ENCODE peak calls at places on chromosomes 7 and 10, in seven cellular contexts. One of them, this sample, is unnamed.

GRCh38 chr7:112147752-112148435 is 58.3 kb downstream of the DOCK4 start:
- DNase-seq in GM23248: no peak
- DNase-seq in suprapubic skin: no peak
- DNase-seq in colonic mucosa: no peak
- DNase-seq in heart left ventricle: no peak
- DNase-seq in right cardiac atrium: no peak
- DNase-seq in K562: no peak
- DNase-seq in this sample: no peak

GRCh38 chr10:70774810-70775678 is 10.1 kb downstream of the TBATA start:
- DNase-seq in GM23248: no peak
- DNase-seq in suprapubic skin: no peak
- DNase-seq in colonic mucosa: peak; percentile 37
- DNase-seq in heart left ventricle: peak; percentile 11
- DNase-seq in right cardiac atrium: no peak
- DNase-seq in K562: no peak
- DNase-seq in this sample: no peak

GRCh38 chr10:74705361-74705980 is 120.9 kb upstream of the KAT6B start:
- DNase-seq in GM23248: no peak
- DNase-seq in suprapubic skin: no peak
- DNase-seq in colonic mucosa: no peak
- DNase-seq in heart left ventricle: no peak
- DNase-seq in right cardiac atrium: no peak
- DNase-seq in K562: no peak
- DNase-seq in this sample: no peak

GRCh38 chr10:14801693-14802092 is 27.0 kb upstream of the FAM107B start:
- DNase-seq in GM23248: no peak
- DNase-seq in suprapubic skin: no peak
- DNase-seq in colonic mucosa: no peak
- DNase-seq in heart left ventricle: no peak
- DNase-seq in right cardiac atrium: no peak
- DNase-seq in K562: no peak
- DNase-seq in this sample: peak; percentile 67

GRCh38 chr7:12570148-12570528 is 382 bp upstream of the SCIN start:
- DNase-seq in GM23248: peak; percentile 54
- DNase-seq in suprapubic skin: no peak
- DNase-seq in colonic mucosa: peak; percentile 43
- DNase-seq in heart left ventricle: no peak
- DNase-seq in right cardiac atrium: no peak
- DNase-seq in K562: no peak
- DNase-seq in this sample: no peak

GRCh38 chr7:38186593-38187314 is 8.7 kb downstream of the STARD3NL start:
- DNase-seq in GM23248: peak; percentile 83
- DNase-seq in suprapubic skin: no peak
- DNase-seq in colonic mucosa: no peak
- DNase-seq in heart left ventricle: no peak
- DNase-seq in right cardiac atrium: peak; percentile 22
- DNase-seq in K562: no peak
- DNase-seq in this sample: no peak

GRCh38 chr7:104963991-104964385 is 50.0 kb upstream of the KMT2E start:
- DNase-seq in GM23248: peak; percentile 42
- DNase-seq in suprapubic skin: no peak
- DNase-seq in colonic mucosa: no peak
- DNase-seq in heart left ventricle: no peak
- DNase-seq in right cardiac atrium: no peak
- DNase-seq in K562: no peak
- DNase-seq in this sample: no peak

GRCh38 chr10:13139150-13139549 is 22.2 kb upstream of the MCM10 start:
- DNase-seq in GM23248: no peak
- DNase-seq in suprapubic skin: no peak
- DNase-seq in colonic mucosa: no peak
- DNase-seq in heart left ventricle: no peak
- DNase-seq in right cardiac atrium: no peak
- DNase-seq in K562: no peak
- DNase-seq in this sample: no peak

GRCh38 chr10:15630353-15630752 is 89.4 kb downstream of the ITGA8 start:
- DNase-seq in GM23248: no peak
- DNase-seq in suprapubic skin: no peak
- DNase-seq in colonic mucosa: no peak
- DNase-seq in heart left ventricle: peak; percentile 27
- DNase-seq in right cardiac atrium: no peak
- DNase-seq in K562: no peak
- DNase-seq in this sample: no peak

GRCh38 chr7:64849250-64849923 is 53.7 kb upstream of the ZNF273 start:
- DNase-seq in GM23248: peak; percentile 69
- DNase-seq in suprapubic skin: no peak
- DNase-seq in colonic mucosa: no peak
- DNase-seq in heart left ventricle: no peak
- DNase-seq in right cardiac atrium: no peak
- DNase-seq in K562: peak; percentile 54
- DNase-seq in this sample: no peak

GRCh38 chr7:98641646-98642489 is 24.8 kb downstream of the NPTX2 start:
- DNase-seq in GM23248: no peak
- DNase-seq in suprapubic skin: no peak
- DNase-seq in colonic mucosa: no peak
- DNase-seq in heart left ventricle: no peak
- DNase-seq in right cardiac atrium: no peak
- DNase-seq in K562: no peak
- DNase-seq in this sample: no peak
- H3K9me3 ChIP-seq in GM23248: no peaks in the 10 kb centered on the region
- H3K9me3 ChIP-seq in suprapubic skin: peaks cover 7% of the 10 kb centered on the region
- H3K9me3 ChIP-seq in colonic mucosa: no peaks in the 10 kb centered on the region
- H3K9me3 ChIP-seq in heart left ventricle: no peaks in the 10 kb centered on the region
- H3K9me3 ChIP-seq in right cardiac atrium: peaks cover 2% of the 10 kb centered on the region
- H3K9me3 ChIP-seq in K562: no peaks in the 10 kb centered on the region
- H3K9me3 ChIP-seq in this sample: no peaks in the 10 kb centered on the region

GRCh38 chr10:5632430-5632829 is 34.0 kb downstream of the ASB13 start:
- DNase-seq in GM23248: peak; percentile 50
- DNase-seq in suprapubic skin: no peak
- DNase-seq in colonic mucosa: peak; percentile 75
- DNase-seq in heart left ventricle: no peak
- DNase-seq in right cardiac atrium: no peak
- DNase-seq in K562: no peak
- DNase-seq in this sample: peak; percentile 83

GRCh38 chr10:5633166-5633565 is 33.2 kb downstream of the ASB13 start:
- DNase-seq in GM23248: peak; percentile 21
- DNase-seq in suprapubic skin: no peak
- DNase-seq in colonic mucosa: no peak
- DNase-seq in heart left ventricle: no peak
- DNase-seq in right cardiac atrium: no peak
- DNase-seq in K562: no peak
- DNase-seq in this sample: no peak

GRCh38 chr10:5628798-5629788 is 37.3 kb downstream of the ASB13 start:
- DNase-seq in GM23248: peak; percentile 67
- DNase-seq in suprapubic skin: no peak
- DNase-seq in colonic mucosa: no peak
- DNase-seq in heart left ventricle: no peak
- DNase-seq in right cardiac atrium: no peak
- DNase-seq in K562: no peak
- DNase-seq in this sample: no peak

GRCh38 chr10:5629789-5630436 is 36.5 kb downstream of the ASB13 start:
- DNase-seq in GM23248: peak; percentile 81
- DNase-seq in suprapubic skin: no peak
- DNase-seq in colonic mucosa: peak; percentile 92
- DNase-seq in heart left ventricle: peak; percentile 82
- DNase-seq in right cardiac atrium: peak; percentile 77
- DNase-seq in K562: peak; percentile 80
- DNase-seq in this sample: peak; percentile 86

GRCh38 chr10:5631936-5632335 is 34.5 kb downstream of the ASB13 start:
- DNase-seq in GM23248: peak; percentile 32
- DNase-seq in suprapubic skin: peak; percentile 78
- DNase-seq in colonic mucosa: no peak
- DNase-seq in heart left ventricle: no peak
- DNase-seq in right cardiac atrium: no peak
- DNase-seq in K562: no peak
- DNase-seq in this sample: peak; percentile 39
- H3K4me1 ChIP-seq in GM23248: peaks cover 18% of the 10 kb centered on the region
- H3K4me1 ChIP-seq in suprapubic skin: peaks cover 58% of the 10 kb centered on the region
- H3K4me1 ChIP-seq in colonic mucosa: peaks cover 4% of the 10 kb centered on the region
- H3K4me1 ChIP-seq in heart left ventricle: peaks cover 34% of the 10 kb centered on the region
- H3K4me1 ChIP-seq in right cardiac atrium: no peaks in the 10 kb centered on the region
- H3K4me1 ChIP-seq in K562: no peaks in the 10 kb centered on the region
- H3K4me1 ChIP-seq in this sample: peaks cover 21% of the 10 kb centered on the region

GRCh38 chr7:57404343-57404966 is 45.5 kb upstream of the ZNF716 start:
- DNase-seq in GM23248: no peak
- DNase-seq in suprapubic skin: no peak
- DNase-seq in colonic mucosa: no peak
- DNase-seq in heart left ventricle: peak; percentile 44
- DNase-seq in right cardiac atrium: peak; percentile 85
- DNase-seq in K562: no peak
- DNase-seq in this sample: no peak
- H3K9me3 ChIP-seq in GM23248: no peaks in the 10 kb centered on the region
- H3K9me3 ChIP-seq in suprapubic skin: peaks cover 12% of the 10 kb centered on the region
- H3K9me3 ChIP-seq in colonic mucosa: no peaks in the 10 kb centered on the region
- H3K9me3 ChIP-seq in heart left ventricle: no peaks in the 10 kb centered on the region
- H3K9me3 ChIP-seq in right cardiac atrium: no peaks in the 10 kb centered on the region
- H3K9me3 ChIP-seq in K562: no peaks in the 10 kb centered on the region
- H3K9me3 ChIP-seq in this sample: no peaks in the 10 kb centered on the region

GRCh38 chr10:85925201-85925750 is 441.3 kb downstream of the GRID1 start:
- DNase-seq in GM23248: no peak
- DNase-seq in suprapubic skin: no peak
- DNase-seq in colonic mucosa: no peak
- DNase-seq in heart left ventricle: no peak
- DNase-seq in right cardiac atrium: no peak
- DNase-seq in K562: no peak
- DNase-seq in this sample: no peak
- H3K4me1 ChIP-seq in GM23248: no peaks in the 10 kb centered on the region
- H3K4me1 ChIP-seq in suprapubic skin: no peaks in the 10 kb centered on the region
- H3K4me1 ChIP-seq in colonic mucosa: no peaks in the 10 kb centered on the region
- H3K4me1 ChIP-seq in heart left ventricle: peaks cover 9% of the 10 kb centered on the region
- H3K4me1 ChIP-seq in right cardiac atrium: peaks cover 4% of the 10 kb centered on the region
- H3K4me1 ChIP-seq in K562: no peaks in the 10 kb centered on the region
- H3K4me1 ChIP-seq in this sample: no peaks in the 10 kb centered on the region

DNA sequence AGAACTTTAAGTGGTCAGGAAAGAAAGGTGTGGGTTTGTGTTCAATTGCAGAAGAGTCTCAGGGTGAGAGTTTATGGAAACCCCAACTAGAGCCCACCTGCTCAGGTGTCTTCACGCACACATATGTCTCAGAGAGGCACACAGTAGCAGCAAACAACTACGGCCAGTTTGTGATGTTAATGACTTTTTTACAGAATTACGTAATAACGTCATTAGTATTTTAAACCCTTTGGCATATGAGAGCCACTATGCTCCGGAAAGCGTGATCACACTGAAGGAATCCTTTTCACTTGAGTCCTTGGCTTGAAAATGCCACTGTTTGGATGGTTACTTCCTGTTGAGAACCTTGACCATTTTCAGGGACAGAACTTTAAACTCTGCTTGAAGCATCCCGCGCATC is 204.0 kb downstream of the PTPRN2 start:
- DNase-seq in GM23248: no peak
- DNase-seq in suprapubic skin: no peak
- DNase-seq in colonic mucosa: no peak
- DNase-seq in heart left ventricle: no peak
- DNase-seq in right cardiac atrium: no peak
- DNase-seq in K562: no peak
- DNase-seq in this sample: no peak
- H3K9me3 ChIP-seq in GM23248: no peaks in the 10 kb centered on the region
- H3K9me3 ChIP-seq in suprapubic skin: no peaks in the 10 kb centered on the region
- H3K9me3 ChIP-seq in colonic mucosa: no peaks in the 10 kb centered on the region
- H3K9me3 ChIP-seq in heart left ventricle: no peaks in the 10 kb centered on the region
- H3K9me3 ChIP-seq in right cardiac atrium: no peaks in the 10 kb centered on the region
- H3K9me3 ChIP-seq in K562: no peaks in the 10 kb centered on the region
- H3K9me3 ChIP-seq in this sample: peaks cover 7% of the 10 kb centered on the region

GRCh38 chr10:96714031-96714590 is 6.2 kb downstream of the PIK3AP1 start:
- DNase-seq in GM23248: peak; percentile 64
- DNase-seq in suprapubic skin: no peak
- DNase-seq in colonic mucosa: no peak
- DNase-seq in heart left ventricle: no peak
- DNase-seq in right cardiac atrium: no peak
- DNase-seq in K562: no peak
- DNase-seq in this sample: no peak

GRCh38 chr10:96716396-96716795 is 3.9 kb downstream of the PIK3AP1 start:
- DNase-seq in GM23248: no peak
- DNase-seq in suprapubic skin: no peak
- DNase-seq in colonic mucosa: no peak
- DNase-seq in heart left ventricle: no peak
- DNase-seq in right cardiac atrium: no peak
- DNase-seq in K562: no peak
- DNase-seq in this sample: no peak

GRCh38 chr10:96711048-96711713 is 9.1 kb downstream of the PIK3AP1 start:
- DNase-seq in GM23248: no peak
- DNase-seq in suprapubic skin: no peak
- DNase-seq in colonic mucosa: no peak
- DNase-seq in heart left ventricle: no peak
- DNase-seq in right cardiac atrium: no peak
- DNase-seq in K562: no peak
- DNase-seq in this sample: no peak

GRCh38 chr10:96718304-96718990 is 1.9 kb downstream of the PIK3AP1 start:
- DNase-seq in GM23248: no peak
- DNase-seq in suprapubic skin: no peak
- DNase-seq in colonic mucosa: no peak
- DNase-seq in heart left ventricle: no peak
- DNase-seq in right cardiac atrium: no peak
- DNase-seq in K562: no peak
- DNase-seq in this sample: no peak

GRCh38 chr10:96714856-96715255 is 5.5 kb downstream of the PIK3AP1 start:
- DNase-seq in GM23248: no peak
- DNase-seq in suprapubic skin: no peak
- DNase-seq in colonic mucosa: no peak
- DNase-seq in heart left ventricle: no peak
- DNase-seq in right cardiac atrium: no peak
- DNase-seq in K562: no peak
- DNase-seq in this sample: no peak
- H3K4me1 ChIP-seq in GM23248: no peaks in the 10 kb centered on the region
- H3K4me1 ChIP-seq in suprapubic skin: peaks cover under 1% of the 10 kb centered on the region
- H3K4me1 ChIP-seq in colonic mucosa: no peaks in the 10 kb centered on the region
- H3K4me1 ChIP-seq in heart left ventricle: no peaks in the 10 kb centered on the region
- H3K4me1 ChIP-seq in right cardiac atrium: no peaks in the 10 kb centered on the region
- H3K4me1 ChIP-seq in K562: peaks cover 10% of the 10 kb centered on the region
- H3K4me1 ChIP-seq in this sample: peaks cover 14% of the 10 kb centered on the region

DNA sequence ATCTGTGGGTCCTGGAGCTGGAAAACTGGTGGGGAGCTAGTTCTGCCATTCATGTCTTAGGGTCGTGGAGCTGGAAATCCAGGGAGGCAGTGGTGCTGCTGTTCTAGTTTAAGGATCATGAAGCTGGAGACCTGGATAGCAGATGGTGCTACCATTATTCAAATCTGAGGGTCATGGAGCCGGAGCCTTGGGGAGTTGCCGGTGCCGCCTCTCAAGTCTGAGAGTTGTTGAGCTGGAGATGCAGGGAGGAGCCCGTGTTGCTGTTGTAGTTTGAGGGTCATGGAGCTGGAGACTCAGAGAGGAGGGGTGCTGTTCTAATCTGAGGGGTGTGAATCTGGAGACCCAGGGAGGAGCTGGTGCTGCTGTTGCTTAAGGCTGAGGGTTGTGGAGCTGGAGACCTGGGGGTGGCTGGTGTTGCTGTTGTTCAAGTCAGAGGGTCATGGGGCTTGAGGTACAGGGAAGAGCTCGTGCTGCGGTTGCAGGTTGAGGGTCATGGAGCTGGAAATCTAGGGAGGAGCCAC is 86.0 kb upstream of the ZNF479 start:
- DNase-seq in GM23248: no peak
- DNase-seq in suprapubic skin: peak; percentile 7
- DNase-seq in colonic mucosa: no peak
- DNase-seq in heart left ventricle: no peak
- DNase-seq in right cardiac atrium: no peak
- DNase-seq in K562: no peak
- DNase-seq in this sample: no peak
- H3K9me3 ChIP-seq in GM23248: no peaks in the 10 kb centered on the region
- H3K9me3 ChIP-seq in suprapubic skin: peaks cover 43% of the 10 kb centered on the region
- H3K9me3 ChIP-seq in colonic mucosa: no peaks in the 10 kb centered on the region
- H3K9me3 ChIP-seq in heart left ventricle: no peaks in the 10 kb centered on the region
- H3K9me3 ChIP-seq in right cardiac atrium: peaks cover 2% of the 10 kb centered on the region
- H3K9me3 ChIP-seq in K562: no peaks in the 10 kb centered on the region
- H3K9me3 ChIP-seq in this sample: no peaks in the 10 kb centered on the region

This sample was measured in Caco-2.